ENCODE peak calls at places on chromosomes 5 and 9, in six cellular contexts. W, I, P, F, U and H are unnamed samples.
A peak's percentile ranks its signal among the peaks of the same experiment; 100 is the strongest.

GRCh38 chr9:2264081-2264480 is 248.9 kb downstream of the SMARCA2 start:
- DNase-seq in W (no peak), I (no peak), P (no peak), F (no peak), U (no peak), H (no peak)

GRCh38 chr5:139296862-139297326 is 3.4 kb downstream of the MATR3 start:
- DNase-seq in W (no peak), I (no peak), P (no peak), F (peak; percentile 29), U (no peak), H (no peak)

GRCh38 chr9:25994605-25995004 is 316.4 kb upstream of the TUSC1 start:
- DNase-seq in W (no peak), I (no peak), P (no peak), F (no peak), U (no peak), H (no peak)

GRCh38 chr5:121870489-121870888 is 18.8 kb downstream of the FTMT start:
- DNase-seq in W (peak; percentile 40), I (no peak), P (no peak), F (no peak), U (peak; percentile 31), H (no peak)

GRCh38 chr9:3865373-3865772 is 339.6 kb upstream of the RFX3 start:
- DNase-seq in W (peak; percentile 35), I (peak; percentile 69), P (no peak), F (no peak), U (peak; percentile 21), H (no peak)

GRCh38 chr5:2914991-2915484 is 163.6 kb upstream of the IRX2 start:
- DNase-seq in W (no peak), I (no peak), P (no peak), F (no peak), U (no peak), H (peak; percentile 78)

GRCh38 chr5:143074414-143074996 is 304.3 kb downstream of the ARHGAP26 start:
- DNase-seq in W (no peak), I (no peak), P (no peak), F (no peak), U (no peak), H (no peak)

GRCh38 chr5:97629281-97629680 is 446.2 kb upstream of the RIOK2 start:
- DNase-seq in W (peak; percentile 40), I (peak; percentile 79), P (peak; percentile 22), F (peak; percentile 71), U (no peak), H (no peak)

GRCh38 chr5:162119801-162120200 is 52.2 kb downstream of the GABRG2 start:
- DNase-seq in W (no peak), I (no peak), P (no peak), F (no peak), U (no peak), H (no peak)

GRCh38 chr9:121281614-121282291 is 13.8 kb downstream of the GSN start:
- DNase-seq in W (peak; percentile 70), I (peak; percentile 80), P (no peak), F (peak; percentile 97), U (peak; percentile 93), H (no peak)

GRCh38 chr9:78023003-78023741 is 8.4 kb downstream of the GNAQ start:
- DNase-seq in W (peak; percentile 56), I (peak; percentile 83), P (no peak), F (no peak), U (no peak), H (no peak)

GRCh38 chr9:109028457-109028856 is 15.2 kb upstream of the CTNNAL1 start:
- DNase-seq in W (no peak), I (no peak), P (no peak), F (no peak), U (no peak), H (no peak)

GRCh38 chr5:135310328-135310989 is 88.6 kb downstream of the MACROH2A1 start:
- DNase-seq in W (peak; percentile 29), I (peak; percentile 72), P (no peak), F (no peak), U (peak; percentile 76), H (no peak)

GRCh38 chr9:98686961-98687855 is 21.5 kb downstream of the GABBR2 start:
- DNase-seq in W (no peak), I (no peak), P (no peak), F (no peak), U (no peak), H (no peak)

GRCh38 chr9:135898634-135899407 is 8.5 kb downstream of the CAMSAP1 start:
- DNase-seq in W (peak; percentile 56), I (peak; percentile 74), P (no peak), F (no peak), U (peak; percentile 35), H (no peak)

GRCh38 chr5:39240750-39241149 is 21.4 kb upstream of the FYB1 start:
- DNase-seq in W (no peak), I (no peak), P (no peak), F (no peak), U (no peak), H (no peak)

GRCh38 chr5:75053286-75054109 is 1.1 kb upstream of the GCNT4 start:
- DNase-seq in W (peak; percentile 73), I (peak; percentile 73), P (no peak), F (peak; percentile 81), U (peak; percentile 55), H (peak; percentile 75)

GRCh38 chr9:8867148-8867547 is 1067.6 kb upstream of the DMAC1 start:
- DNase-seq in W (no peak), I (no peak), P (no peak), F (no peak), U (no peak), H (no peak)

GRCh38 chr9:18438300-18438925 is 35.5 kb upstream of the ADAMTSL1 start:
- DNase-seq in W (peak; percentile 66), I (peak; percentile 41), P (no peak), F (peak; percentile 82), U (no peak), H (peak; percentile 65)

GRCh38 chr9:89797255-89797654 is 192.4 kb downstream of the GADD45G start:
- DNase-seq in W (no peak), I (no peak), P (no peak), F (no peak), U (no peak), H (no peak)

GRCh38 chr5:97735209-97735608 is 552.2 kb upstream of the RIOK2 start:
- DNase-seq in W (peak; percentile 74), I (peak; percentile 94), P (no peak), F (no peak), U (peak; percentile 85), H (no peak)

GRCh38 chr9:134296301-134297081 is 29.8 kb upstream of the RXRA start:
- DNase-seq in W (no peak), I (no peak), P (no peak), F (peak; percentile 37), U (no peak), H (peak; percentile 58)

GRCh38 chr5:10856646-10857332 is 95.8 kb upstream of the DAP start:
- DNase-seq in W (peak; percentile 82), I (peak; percentile 88), P (no peak), F (peak; percentile 80), U (peak; percentile 62), H (peak; percentile 86)

GRCh38 chr5:10858307-10858706 is 97.3 kb upstream of the DAP start:
- DNase-seq in W (no peak), I (no peak), P (no peak), F (no peak), U (no peak), H (no peak)

GRCh38 chr5:10856071-10856470 is 95.0 kb upstream of the DAP start:
- DNase-seq in W (no peak), I (no peak), P (no peak), F (no peak), U (no peak), H (no peak)

GRCh38 chr5:10859393-10860195 is 98.6 kb upstream of the DAP start:
- DNase-seq in W (no peak), I (no peak), P (no peak), F (no peak), U (peak; percentile 80), H (no peak)

DNA sequence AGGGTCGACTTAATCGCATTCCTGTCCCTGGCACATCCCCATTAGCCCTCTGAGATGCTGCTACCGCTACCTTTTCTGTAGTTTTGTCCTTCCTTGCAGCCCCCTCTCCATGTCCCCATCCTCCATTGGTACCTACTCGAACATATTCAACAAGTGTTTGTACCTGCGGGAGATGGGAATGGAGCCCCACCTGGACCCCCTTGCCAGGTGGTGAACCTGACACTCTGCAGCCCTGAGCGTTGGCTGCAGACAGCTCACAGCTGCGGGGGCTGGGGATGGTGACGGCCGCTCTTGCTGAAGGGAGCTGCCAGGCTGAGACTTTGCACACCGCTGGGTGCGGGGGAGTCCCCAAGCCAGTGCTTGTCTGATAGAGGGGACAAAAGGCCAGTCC is 96.3 kb upstream of the DAP start:
- DNase-seq in W (no peak), I (no peak), P (no peak), F (no peak), U (no peak), H (no peak)
- H3K4me3 ChIP-seq in W (no peak overlapping the region), I (peak overlapping the region; percentile 26), P (no peak overlapping the region), F (no peak overlapping the region), U (peak overlapping the region; percentile 40), H (peak overlapping the region; percentile 20)

GRCh38 chr5:120449501-120449900 is 14.6 kb upstream of the PRR16 start:
- DNase-seq in W (peak; percentile 17), I (peak; percentile 41), P (no peak), F (no peak), U (no peak), H (no peak)
- H3K4me3 ChIP-seq in W (no peak overlapping the region), I (no peak overlapping the region), P (no peak overlapping the region), F (no peak overlapping the region), U (no peak overlapping the region), H (no peak overlapping the region)

DNA sequence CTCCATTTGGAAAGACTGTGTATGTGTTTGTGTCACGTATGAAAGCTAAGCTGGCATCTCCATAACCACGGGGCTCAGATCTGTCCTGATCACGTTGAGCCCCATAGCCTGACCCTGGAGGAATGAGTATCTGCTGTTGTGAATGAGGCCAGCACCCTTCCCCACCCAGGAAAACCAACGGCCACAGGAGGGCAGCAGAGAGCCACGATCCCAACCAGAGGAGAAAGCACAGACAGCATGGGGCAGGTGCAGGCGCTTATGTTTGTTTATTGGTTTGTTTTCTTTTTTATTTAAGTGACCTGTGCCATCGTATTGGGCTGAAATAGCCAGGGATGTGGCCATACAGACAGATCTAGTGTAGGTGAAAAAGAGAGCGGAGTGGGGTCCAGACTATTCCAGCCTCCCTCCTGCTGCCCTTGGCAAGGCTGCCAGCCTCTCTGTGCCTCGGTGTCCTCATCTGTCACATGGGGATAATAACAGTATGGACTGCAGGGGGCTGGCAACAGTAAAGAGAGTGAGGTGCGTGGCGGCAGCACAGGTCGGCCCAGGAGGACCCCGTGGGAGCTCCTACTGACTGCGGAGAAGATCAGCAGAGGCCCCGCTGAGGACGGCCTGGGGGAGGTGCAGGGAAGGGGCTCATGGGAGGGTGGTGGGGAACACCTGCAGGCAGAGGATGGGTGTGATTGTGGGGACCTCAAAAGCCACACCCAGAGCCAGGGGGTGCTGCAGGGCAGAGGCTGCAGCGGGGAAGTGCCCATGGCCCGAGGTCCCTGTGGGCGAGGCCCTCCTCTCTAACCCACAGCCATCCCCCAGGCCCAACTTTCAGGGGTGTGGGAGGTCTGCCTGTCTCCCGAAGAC is 12.1 kb downstream of the OR2V2 start:
- DNase-seq in W (peak; percentile 73), I (peak; percentile 25), P (peak; percentile 84), F (peak; percentile 93), U (peak; percentile 93), H (peak; percentile 92)
- H3K4me3 ChIP-seq in W (no peak overlapping the region), I (no peak overlapping the region), P (no peak overlapping the region), F (no peak overlapping the region), U (no peak overlapping the region), H (no peak overlapping the region)

DNA sequence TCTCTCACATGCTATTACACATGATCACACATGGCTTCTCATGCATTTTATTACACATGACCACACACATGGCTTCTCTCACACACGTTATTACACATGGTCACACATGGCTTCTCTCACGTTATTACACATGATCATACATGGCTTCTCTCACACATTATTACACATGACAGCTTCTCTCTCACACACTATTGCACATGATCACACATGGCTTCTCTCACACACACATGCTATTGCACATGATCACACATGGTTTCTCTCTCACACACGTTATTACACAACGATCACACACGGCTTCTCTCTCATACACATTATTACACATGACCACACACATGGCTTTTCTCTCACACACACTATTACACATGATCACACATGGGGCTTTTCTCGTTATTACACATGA is 954 bp upstream of the SLC45A2 start:
- DNase-seq in W (no peak), I (no peak), P (no peak), F (no peak), U (no peak), H (no peak)
- H3K4me3 ChIP-seq in W (no peak overlapping the region), I (no peak overlapping the region), P (no peak overlapping the region), F (no peak overlapping the region), U (no peak overlapping the region), H (no peak overlapping the region)